ENCODE peak calls at places on chromosome 20, in five cellular contexts. F is PC-3, K is cardiac muscle cell, S is lower lobe of right lung, D is IMR-90. O is an unnamed sample.
A peak's percentile ranks its signal among the peaks of the same experiment; 100 is the strongest.

GRCh38 chr20:57439432-57439831 is 48.2 kb downstream of the RBM38 start:
- DNase-seq in K (no peak), S (peak; percentile 90), F (peak; percentile 73), D (no peak), O (peak; percentile 55)

GRCh38 chr20:64053841-64054661 is 4.6 kb upstream of the SOX18 start:
- DNase-seq in S (peak; percentile 70), D (no peak), F (peak; percentile 37), K (peak; percentile 92), O (no peak)

GRCh38 chr20:37723668-37724067 is 29.8 kb downstream of the CTNNBL1 start:
- DNase-seq in F (no peak), K (no peak), D (no peak), S (no peak), O (no peak)

GRCh38 chr20:2840138-2840966 is at the start of the genes PCED1A and VPS16:
- DNase-seq in S (peak; percentile 92), K (peak; percentile 92), F (peak; percentile 86), D (peak; percentile 85), O (peak; percentile 85)

GRCh38 chr20:5008743-5009142 is 7.4 kb upstream of the SLC23A2 start:
- DNase-seq in D (peak; percentile 11), S (no peak), F (peak; percentile 68), K (peak; percentile 33), O (no peak)

GRCh38 chr20:3651204-3651970 is 11.8 kb downstream of the GFRA4 start:
- DNase-seq in F (no peak), S (no peak), D (no peak), K (no peak), O (no peak)

GRCh38 chr20:57835053-57835452 is 125.2 kb upstream of the PMEPA1 start:
- DNase-seq in D (no peak), S (no peak), K (no peak), F (no peak), O (no peak)

GRCh38 chr20:23225407-23226060 is 125.1 kb upstream of the NXT1 start:
- DNase-seq in K (peak; percentile 97), D (peak; percentile 82), F (no peak), S (peak; percentile 67), O (peak; percentile 23)

GRCh38 chr20:266213-266603 is 8.7 kb downstream of the DEFB132 start:
- DNase-seq in D (no peak), F (no peak), S (no peak), K (no peak), O (no peak)

GRCh38 chr20:41094656-41095055 is 42.7 kb upstream of the PLCG1 start:
- DNase-seq in S (no peak), K (peak; percentile 40), D (peak; percentile 61), F (no peak), O (peak; percentile 45)

GRCh38 chr20:25454153-25454900 is 46.9 kb downstream of the GINS1 start:
- DNase-seq in S (no peak), K (no peak), F (no peak), D (no peak), O (no peak)

GRCh38 chr20:309306-309840 is 12.0 kb downstream of the ZCCHC3 start:
- DNase-seq in D (peak; percentile 29), S (no peak), F (no peak), K (peak; percentile 53), O (no peak)

GRCh38 chr20:8401491-8401890 is 269.4 kb downstream of the PLCB1 start:
- DNase-seq in D (peak; percentile 44), F (no peak), S (no peak), K (no peak), O (no peak)

GRCh38 chr20:5160882-5161281 is 34.1 kb downstream of the CDS2 start:
- DNase-seq in D (peak; percentile 39), S (no peak), K (no peak), F (peak; percentile 32), O (no peak)

GRCh38 chr20:1871807-1872455 is 23.3 kb upstream of the SIRPA start:
- DNase-seq in S (no peak), F (no peak), D (no peak), K (no peak), O (peak; percentile 31)

GRCh38 chr20:47606414-47607207 is 104.9 kb downstream of the NCOA3 start:
- DNase-seq in F (no peak), D (no peak), K (no peak), S (no peak), O (no peak)

GRCh38 chr20:50237349-50237748 is 46.7 kb downstream of the CEBPB start:
- DNase-seq in S (peak; percentile 20), K (no peak), D (no peak), F (peak; percentile 73), O (no peak)
- H3K4me3 ChIP-seq in S (no peak overlapping the region), K (no peak overlapping the region), D (no peak overlapping the region), F (no peak overlapping the region), O (no peak overlapping the region)

GRCh38 chr20:50931048-50931305 is 260 bp downstream of the ADNP start:
- DNase-seq in K (no peak), S (no peak), D (no peak), F (no peak), O (no peak)

GRCh38 chr20:50932881-50933280 is 1.6 kb upstream of the ADNP start:
- DNase-seq in F (no peak), D (peak; percentile 64), S (no peak), K (no peak), O (no peak)

GRCh38 chr20:50932016-50932338 is 740 bp upstream of the ADNP start:
- DNase-seq in K (no peak), F (no peak), S (no peak), D (no peak), O (no peak)

GRCh38 chr20:50930139-50931047 is 844 bp downstream of the ADNP start:
- DNase-seq in D (no peak), F (no peak), S (peak; percentile 57), K (no peak), O (peak; percentile 19)

DNA sequence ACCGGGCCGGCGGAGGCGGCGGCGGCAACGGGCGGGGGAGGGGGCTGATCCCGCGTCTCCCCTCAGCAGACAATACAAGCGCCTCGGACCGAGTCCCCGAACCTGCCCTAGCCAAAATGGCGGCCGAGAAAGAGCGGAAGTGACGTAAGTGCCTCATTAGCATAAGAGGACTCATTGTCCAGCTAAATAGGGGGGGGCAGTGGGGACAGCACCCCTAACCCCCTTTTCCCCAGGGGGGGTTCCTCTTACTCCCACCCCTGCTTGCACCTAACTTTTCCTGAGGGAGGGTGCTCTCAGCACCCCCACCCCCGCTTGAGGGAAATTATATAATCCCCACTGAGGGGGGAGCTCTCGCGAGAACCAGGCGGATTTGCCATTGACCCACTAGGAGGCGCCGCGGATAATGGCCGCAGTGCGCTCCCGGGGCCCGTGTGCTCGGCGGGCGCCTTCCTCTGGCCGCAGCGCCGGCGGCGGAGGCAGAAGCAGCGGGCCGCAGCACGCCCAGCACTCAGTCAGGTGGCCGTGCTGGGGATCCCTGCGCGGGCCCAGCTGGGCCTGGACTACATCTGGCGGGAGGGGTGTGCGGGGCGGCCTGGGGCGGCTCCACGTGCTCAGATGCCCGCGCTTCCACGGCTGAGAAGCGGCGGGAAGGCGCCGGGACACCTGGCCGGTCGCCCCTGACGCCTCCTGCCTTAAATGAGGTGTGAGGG is at the start of gene ADNP:
- DNase-seq in D (peak; percentile 86), F (peak; percentile 89), K (peak; percentile 98), S (peak; percentile 92), O (peak; percentile 87)
- H3K36me3 ChIP-seq in D (peaks cover 10% of the 10 kb centered on the region), F (peaks cover 51% of the 10 kb centered on the region), K (peaks cover 37% of the 10 kb centered on the region), S (peaks cover 46% of the 10 kb centered on the region), O (peaks cover 78% of the 10 kb centered on the region)

GRCh38 chr20:21704408-21705385 is 767 bp upstream of the PAX1 start:
- DNase-seq in K (no peak), D (no peak), F (no peak), S (no peak), O (no peak)

GRCh38 chr20:21702001-21702400 is 3.5 kb upstream of the PAX1 start:
- DNase-seq in K (no peak), D (no peak), F (no peak), S (no peak), O (no peak)

GRCh38 chr20:21703740-21704407 is 1.6 kb upstream of the PAX1 start:
- DNase-seq in D (no peak), K (no peak), S (no peak), F (no peak), O (no peak)

GRCh38 chr20:21701171-21701876 is 4.1 kb upstream of the PAX1 start:
- DNase-seq in F (no peak), D (no peak), S (no peak), K (no peak), O (no peak)

DNA sequence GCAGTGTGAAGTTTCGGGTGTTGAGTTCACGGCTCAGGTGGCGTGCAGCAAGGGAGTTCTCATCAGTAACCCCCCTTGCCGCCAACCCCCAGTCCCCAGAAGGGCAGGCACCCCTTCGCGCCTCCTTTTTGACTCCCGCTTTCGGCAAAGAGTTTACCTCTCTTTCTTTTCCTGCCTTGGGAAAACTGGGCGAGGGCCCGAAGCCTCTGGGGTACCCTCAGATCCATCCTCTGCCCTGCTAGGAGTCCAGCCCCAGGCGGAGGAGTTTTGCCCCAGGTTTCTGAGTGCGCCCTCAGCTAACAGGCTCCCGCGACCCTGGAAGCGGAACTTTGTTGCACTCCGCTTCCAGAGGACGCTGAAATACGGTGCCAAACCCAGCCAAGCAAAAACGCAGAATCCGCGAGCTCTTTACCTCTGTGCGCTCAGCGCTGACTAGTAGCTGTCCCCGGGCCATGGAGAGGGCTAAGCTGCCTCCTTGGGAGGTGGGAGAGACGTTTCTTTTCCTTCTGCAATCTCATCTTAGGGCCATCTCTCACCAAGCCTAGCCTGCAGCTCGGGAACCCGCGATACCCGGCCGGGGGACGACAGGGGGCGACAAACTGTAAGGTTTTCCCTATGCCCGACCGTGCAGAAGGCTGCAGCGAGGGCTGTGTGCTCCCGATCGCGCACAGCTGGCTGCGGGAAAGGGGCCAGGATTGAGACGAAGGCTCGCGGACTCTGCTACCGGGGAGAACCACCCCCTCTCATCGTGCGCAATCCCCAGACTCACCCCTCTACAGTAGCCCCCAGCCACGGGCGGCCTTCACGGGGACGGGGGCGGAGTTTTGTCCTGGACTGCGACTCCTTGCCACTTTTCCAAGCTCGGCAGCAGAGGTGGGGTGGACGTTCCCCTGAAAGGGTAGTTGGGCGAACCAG is 2.7 kb upstream of the PAX1 start:
- DNase-seq in D (peak; percentile 3), K (peak; percentile 47), F (no peak), S (no peak), O (peak; percentile 60)
- H3K4me3 ChIP-seq in D (no peak overlapping the region), K (peak overlapping the region; percentile 11), F (no peak overlapping the region), S (peak overlapping the region; percentile 11), O (no peak overlapping the region)

GRCh38 chr20:34916774-34917354 is 38.7 kb downstream of the GSS start:
- DNase-seq in K (no peak), D (no peak), F (no peak), S (no peak), O (no peak)

GRCh38 chr20:34915131-34915530 is 38.7 kb downstream of the ACSS2 start:
- DNase-seq in F (no peak), D (no peak), K (no peak), S (no peak), O (no peak)

GRCh38 chr20:34920055-34920454 is 35.6 kb downstream of the GSS start:
- DNase-seq in D (no peak), S (no peak), K (no peak), F (no peak), O (no peak)

GRCh38 chr20:34921436-34921835 is 34.2 kb downstream of the GSS start:
- DNase-seq in K (no peak), D (no peak), S (no peak), F (peak; percentile 56), O (no peak)

GRCh38 chr20:34915749-34916455 is 39.5 kb downstream of the ACSS2 start:
- DNase-seq in S (no peak), F (no peak), K (no peak), D (no peak), O (no peak)
- H3K36me3 ChIP-seq in S (peaks cover 49% of the 10 kb centered on the region), F (peaks cover 19% of the 10 kb centered on the region), K (peaks cover 5% of the 10 kb centered on the region), D (peaks cover 20% of the 10 kb centered on the region), O (peaks cover 2% of the 10 kb centered on the region)

GRCh38 chr20:43781215-43781614 is 54.4 kb upstream of the GTSF1L start:
- DNase-seq in S (no peak), K (no peak), D (no peak), F (no peak), O (no peak)
- H3K4me3 ChIP-seq in S (no peak overlapping the region), K (no peak overlapping the region), D (no peak overlapping the region), F (no peak overlapping the region), O (no peak overlapping the region)

GRCh38 chr20:32789896-32790750 is 27.9 kb downstream of the DNMT3B start:
- DNase-seq in F (peak; percentile 79), K (peak; percentile 84), D (peak; percentile 69), S (peak; percentile 72), O (peak; percentile 50)
- H3K36me3 ChIP-seq in F (peaks cover 14% of the 10 kb centered on the region), K (no peaks in the 10 kb centered on the region), D (peaks cover 3% of the 10 kb centered on the region), S (no peaks in the 10 kb centered on the region), O (peaks cover 20% of the 10 kb centered on the region)

O was measured in MG63.